ENCODE peak calls at places on chromosomes 6 and 20, in five cellular contexts. H, Y, O, I and C are unnamed samples.

GRCh38 chr6:107209406-107209939 is 94.2 kb upstream of the BEND3 start:
- DNase-seq in O (no peak), Y (no peak), H (no peak), I (no peak), C (no peak)

GRCh38 chr20:37096415-37097039 is 730 bp upstream of the RBL1 start:
- DNase-seq in Y (no peak), I (no peak), H (no peak), O (no peak), C (no peak)

GRCh38 chr6:31770860-31771259 is 6.3 kb downstream of the VWA7 start:
- DNase-seq in Y (no peak), H (no peak), I (no peak), O (no peak), C (no peak)

GRCh38 chr6:157962601-157963084 is 19.0 kb upstream of the SYNJ2 start:
- DNase-seq in O (no peak), I (no peak), H (no peak), Y (no peak), C (no peak)

GRCh38 chr6:53728570-53729194 is 63.1 kb upstream of the KLHL31 start:
- DNase-seq in H (peak; percentile 18), I (no peak), Y (no peak), O (peak; percentile 79), C (peak; percentile 41)

GRCh38 chr6:36120539-36120938 is 9.8 kb upstream of the MAPK13 start:
- DNase-seq in Y (no peak), H (no peak), O (no peak), I (no peak), C (peak; percentile 39)

GRCh38 chr20:25037288-25038102 is 20.4 kb downstream of the ACSS1 start:
- DNase-seq in O (no peak), I (no peak), H (no peak), Y (no peak), C (no peak)

GRCh38 chr6:84522135-84522535 is 242.3 kb downstream of the TBX18 start:
- DNase-seq in O (no peak), Y (peak; percentile 43), H (no peak), I (peak; percentile 72), C (no peak)

GRCh38 chr20:2315440-2315778 is 19.6 kb downstream of the TGM3 start:
- DNase-seq in Y (no peak), O (no peak), H (no peak), I (no peak), C (no peak)

GRCh38 chr6:31004285-31004684 is 6.0 kb upstream of the MUC22 start:
- DNase-seq in Y (no peak), I (no peak), H (no peak), O (no peak), C (peak; percentile 62)

GRCh38 chr6:78192057-78192456 is 539.2 kb downstream of the MEI4 start:
- DNase-seq in Y (no peak), I (no peak), O (no peak), H (no peak), C (no peak)

GRCh38 chr6:33651403-33651802 is 30.3 kb downstream of the ITPR3 start:
- DNase-seq in I (no peak), O (no peak), H (no peak), Y (no peak), C (no peak)

GRCh38 chr6:33885121-33886057 is 81.6 kb upstream of the MLN start:
- DNase-seq in O (no peak), I (peak; percentile 76), H (no peak), Y (no peak), C (no peak)

GRCh38 chr6:24321538-24322162 is 36.2 kb downstream of the DCDC2 start:
- DNase-seq in I (no peak), Y (no peak), H (no peak), O (no peak), C (no peak)

GRCh38 chr6:109411034-109411433 is 28.8 kb upstream of the CD164 start:
- DNase-seq in Y (no peak), H (no peak), I (no peak), O (no peak), C (no peak)

GRCh38 chr20:33568378-33569289 is 78.7 kb downstream of the CBFA2T2 start:
- DNase-seq in H (peak; percentile 32), O (peak; percentile 90), I (no peak), Y (peak; percentile 47), C (peak; percentile 32)

GRCh38 chr6:42694586-42694985 is 27.8 kb downstream of the PRPH2 start:
- DNase-seq in I (peak; percentile 60), O (no peak), H (no peak), Y (no peak), C (no peak)

GRCh38 chr6:30847971-30848441 is 36.3 kb upstream of the DDR1 start:
- DNase-seq in O (no peak), H (no peak), I (no peak), Y (peak; percentile 58), C (no peak)

GRCh38 chr6:113858067-113858604 is 991 bp downstream of the MARCKS start:
- DNase-seq in O (peak; percentile 43), Y (peak; percentile 39), H (peak; percentile 33), I (no peak), C (peak; percentile 50)

GRCh38 chr20:51516855-51517254 is 25.7 kb downstream of the NFATC2 start:
- DNase-seq in Y (no peak), H (no peak), O (no peak), I (no peak), C (no peak)

GRCh38 chr6:2802521-2803060 is 37.4 kb downstream of the WRNIP1 start:
- DNase-seq in Y (no peak), H (no peak), I (no peak), O (no peak), C (no peak)

GRCh38 chr6:158002249-158002950 is 20.7 kb downstream of the SYNJ2 start:
- DNase-seq in Y (peak; percentile 61), O (no peak), I (no peak), H (no peak), C (no peak)

GRCh38 chr6:161128680-161129196 is 137.2 kb downstream of the MAP3K4 start:
- DNase-seq in H (no peak), I (peak; percentile 13), O (no peak), Y (no peak), C (no peak)

GRCh38 chr6:53795702-53796450 is 1.1 kb downstream of the LRRC1 start:
- DNase-seq in I (no peak), H (peak; percentile 38), O (peak; percentile 45), Y (peak; percentile 37), C (peak; percentile 20)

GRCh38 chr6:158717341-158718328 is 67.8 kb downstream of the SYTL3 start:
- DNase-seq in O (no peak), Y (no peak), H (no peak), I (no peak), C (peak; percentile 71)

GRCh38 chr6:133165235-133165634 is 75.9 kb upstream of the EYA4 start:
- DNase-seq in O (no peak), Y (no peak), I (no peak), H (no peak), C (no peak)

GRCh38 chr6:123402052-123402451 is 234.7 kb downstream of the TRDN start:
- DNase-seq in Y (no peak), H (no peak), O (no peak), I (no peak), C (no peak)

GRCh38 chr6:123526128-123526527 is 110.6 kb downstream of the TRDN start:
- DNase-seq in Y (no peak), I (no peak), H (no peak), O (no peak), C (no peak)